ENCODE peak calls at places on chromosomes 12 and 14, in nine cellular contexts. V is PC-9; E is stomach; C is stimulated activated CD4-positive, alpha-beta T cell treated with anti-CD3 and anti-CD28 coated beads, Interleukin-12 subunit alpha, Interleukin-12 subunit beta, amount 100 ng/mL, for 4 hours; T is SK-MEL-5; G is stimulated activated CD8-positive, alpha-beta memory T cell treated with anti-CD3 and anti-CD28 coated beads, Interleukin-4, amount 100 ng/mL, for 1 hour; J is M059J; N is glutamatergic neuron; M is lower lobe of right lung. U is an unnamed sample.

GRCh38 chr14:65302571-65303184 is 109.9 kb upstream of the FUT8 start:
- DNase-seq in V (peak; percentile 73), E (peak; percentile 60), C (no peak), T (no peak), G (no peak), J (peak; percentile 66), N (no peak), M (peak; percentile 45), U (peak; percentile 39)

GRCh38 chr12:55830601-55831406 is 1.4 kb upstream of the DNAJC14 start:
- DNase-seq in V (no peak), E (peak; percentile 67), C (peak; percentile 38), T (peak; percentile 33), G (peak; percentile 30), J (peak; percentile 37), N (peak; percentile 76), M (peak; percentile 79), U (peak; percentile 85)

GRCh38 chr12:27635349-27635972 is 60.8 kb upstream of the REP15 start:
- DNase-seq in V (peak; percentile 59), E (no peak), C (no peak), T (peak; percentile 79), G (no peak), J (peak; percentile 66), N (no peak), M (no peak), U (no peak)

GRCh38 chr14:63938198-63939005 is 85.6 kb downstream of the SYNE2 start:
- DNase-seq in V (no peak), E (no peak), C (no peak), T (no peak), G (no peak), J (no peak), N (no peak), M (no peak), U (no peak)

GRCh38 chr12:65818454-65819382 is 5.6 kb upstream of the HMGA2 start:
- DNase-seq in V (peak; percentile 83), E (no peak), C (no peak), T (no peak), G (no peak), J (peak; percentile 83), N (no peak), M (no peak), U (no peak)

GRCh38 chr14:80136358-80136757 is 74.9 kb downstream of the DIO2 start:
- DNase-seq in V (peak; percentile 46), E (no peak), C (no peak), T (no peak), G (no peak), J (peak; percentile 3), N (no peak), M (no peak), U (no peak)

GRCh38 chr14:104923596-104924420 is 871 bp upstream of the PLD4 start:
- DNase-seq in V (no peak), E (no peak), C (no peak), T (no peak), G (no peak), J (no peak), N (no peak), M (no peak), U (no peak)

GRCh38 chr12:23670684-23671083 is 278.8 kb downstream of the SOX5 start:
- DNase-seq in V (no peak), E (no peak), C (no peak), T (no peak), G (no peak), J (no peak), N (no peak), M (no peak), U (no peak)

U was measured in colonic mucosa.